ENCODE peak calls at places on chromosome 6, in seven cellular contexts. Y, W, B, Q, M, U and H are unnamed samples.

GRCh38 chr6:105545947-105546710 is 143.2 kb upstream of the PREP start:
- DNase-seq in Y (no peak), W (peak), B (no peak), Q (peak), M (no peak), U (no peak), H (no peak)

GRCh38 chr6:96940322-96940721 is 15.8 kb downstream of the KLHL32 start:
- DNase-seq in Y (no peak), W (no peak), B (no peak), Q (no peak), M (no peak), U (no peak), H (no peak)

GRCh38 chr6:85961125-85961524 is 318.4 kb upstream of the SYNCRIP start:
- DNase-seq in Y (no peak), W (no peak), B (no peak), Q (no peak), M (no peak), U (no peak), H (no peak)

GRCh38 chr6:127457444-127458064 is 1.6 kb downstream of the KIAA0408 start:
- DNase-seq in Y (no peak), W (no peak), B (no peak), Q (peak), M (no peak), U (no peak), H (no peak)

GRCh38 chr6:150514806-150515362 is 84.8 kb upstream of the PLEKHG1 start:
- DNase-seq in Y (no peak), W (no peak), B (no peak), Q (no peak), M (no peak), U (peak), H (no peak)

GRCh38 chr6:74073429-74073828 is 377.4 kb downstream of the CD109 start:
- DNase-seq in Y (no peak), W (no peak), B (no peak), Q (peak), M (no peak), U (no peak), H (no peak)

GRCh38 chr6:135667694-135668455 is 170.3 kb upstream of the AHI1 start:
- DNase-seq in Y (no peak), W (no peak), B (no peak), Q (peak), M (no peak), U (no peak), H (no peak)

GRCh38 chr6:95978230-95978629 is 37.5 kb upstream of the FUT9 start:
- DNase-seq in Y (no peak), W (no peak), B (no peak), Q (no peak), M (no peak), U (no peak), H (no peak)

GRCh38 chr6:136524936-136525413 is 25.2 kb downstream of the MAP7 start:
- DNase-seq in Y (no peak), W (no peak), B (no peak), Q (no peak), M (no peak), U (no peak), H (no peak)